ENCODE peak calls at places on chromosomes 16 and 17, in four cellular contexts. W, R, X and C are unnamed samples.
A peak's percentile ranks its signal among the peaks of the same experiment; 100 is the strongest.

GRCh38 chr17:16314189-16314588 is 39.1 kb downstream of the CENPV start:
- DNase-seq in W (no peak), R (peak; percentile 79), X (no peak), C (no peak)

GRCh38 chr16:84726670-84727467 is 27.1 kb downstream of the USP10 start:
- DNase-seq in W (no peak), R (no peak), X (peak; percentile 75), C (no peak)

GRCh38 chr17:80859004-80859941 is 132.4 kb upstream of the CHMP6 start:
- DNase-seq in W (no peak), R (peak; percentile 97), X (no peak), C (no peak)

GRCh38 chr16:89653656-89654295 is 3.7 kb downstream of the CHMP1A start:
- DNase-seq in W (no peak), R (no peak), X (no peak), C (no peak)

GRCh38 chr17:10102817-10103216 is 95.6 kb downstream of the GAS7 start:
- DNase-seq in W (no peak), R (no peak), X (no peak), C (no peak)

GRCh38 chr17:10583834-10584233 is 34.4 kb upstream of the MYH2 start:
- DNase-seq in W (no peak), R (no peak), X (no peak), C (no peak)

GRCh38 chr16:87926246-87927194 is 9.8 kb downstream of the CA5A start:
- DNase-seq in W (no peak), R (no peak), X (peak; percentile 39), C (no peak)

GRCh38 chr16:84072014-84072413 is 29.4 kb upstream of the SLC38A8 start:
- DNase-seq in W (no peak), R (peak; percentile 56), X (no peak), C (no peak)

GRCh38 chr16:85136213-85136704 is 24.0 kb upstream of the CIBAR2 start:
- DNase-seq in W (no peak), R (no peak), X (peak; percentile 49), C (no peak)

GRCh38 chr17:50279181-50279526 is 4.9 kb downstream of the TMEM92 start:
- DNase-seq in W (no peak), R (peak; percentile 38), X (no peak), C (no peak)

GRCh38 chr16:86983621-86984020 is 333.6 kb downstream of the C16orf95 start:
- DNase-seq in W (no peak), R (no peak), X (no peak), C (no peak)

GRCh38 chr16:67244387-67245188 is 2.7 kb downstream of the FHOD1 start:
- DNase-seq in W (no peak), R (peak; percentile 87), X (peak; percentile 93), C (no peak)

GRCh38 chr17:55577011-55577586 is 65.8 kb upstream of the SMIM36 start:
- DNase-seq in W (no peak), R (peak; percentile 84), X (peak; percentile 78), C (no peak)

GRCh38 chr16:57039148-57039812 is 49.9 kb downstream of the NLRC5 start:
- DNase-seq in W (no peak), R (peak; percentile 81), X (peak; percentile 86), C (no peak)

GRCh38 chr16:29774730-29775129 is 3.3 kb upstream of the ZG16 start:
- DNase-seq in W (no peak), R (no peak), X (no peak), C (no peak)
- H3K4me3 ChIP-seq in W (no peak overlapping the region), R (no peak overlapping the region), X (no peak overlapping the region), C (no peak overlapping the region)

DNA sequence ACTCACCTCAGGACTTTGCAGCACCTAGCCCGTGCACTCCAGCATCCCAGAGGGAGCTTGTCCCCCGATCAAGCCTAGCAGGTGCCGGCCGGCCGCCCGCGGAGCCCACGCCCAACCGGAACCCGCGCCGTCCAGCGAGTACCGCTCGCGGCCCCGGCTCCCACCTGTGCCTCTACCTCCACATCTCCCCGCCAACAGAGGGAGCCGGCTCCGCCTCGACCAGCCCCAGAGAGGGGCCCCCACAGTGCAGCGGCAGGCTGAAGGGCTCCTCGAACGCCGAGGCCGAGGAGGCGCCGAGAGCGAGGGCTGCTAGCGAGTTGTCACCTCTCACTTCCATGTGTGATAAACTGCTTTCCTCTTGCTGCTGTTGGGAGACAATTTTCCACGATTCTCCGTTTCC is 41.1 kb upstream of the DHRS7B start:
- DNase-seq in W (no peak), R (no peak), X (no peak), C (no peak)
- TF ChIP-seq CTCF in W (no peak), R (no peak), X (no peak), C (no peak)

GRCh38 chr17:66326476-66327047 is 24.1 kb downstream of the PRKCA start:
- DNase-seq in W (no peak), R (no peak), X (no peak), C (no peak)

GRCh38 chr17:66330646-66331037 is 28.2 kb downstream of the PRKCA start:
- DNase-seq in W (no peak), R (no peak), X (no peak), C (no peak)

GRCh38 chr17:66335797-66336196 is 33.4 kb downstream of the PRKCA start:
- DNase-seq in W (no peak), R (no peak), X (no peak), C (no peak)

GRCh38 chr17:66331038-66331816 is 28.8 kb downstream of the PRKCA start:
- DNase-seq in W (no peak), R (no peak), X (no peak), C (no peak)
- H3K4me3 ChIP-seq in W (no peak overlapping the region), R (no peak overlapping the region), X (no peak overlapping the region), C (no peak overlapping the region)

GRCh38 chr16:25690563-25691143 is 1.1 kb upstream of the HS3ST4 start:
- DNase-seq in W (no peak), R (no peak), X (no peak), C (no peak)
- TF ChIP-seq CTCF in W (peak; percentile 49), R (no peak), X (no peak), C (no peak)

DNA sequence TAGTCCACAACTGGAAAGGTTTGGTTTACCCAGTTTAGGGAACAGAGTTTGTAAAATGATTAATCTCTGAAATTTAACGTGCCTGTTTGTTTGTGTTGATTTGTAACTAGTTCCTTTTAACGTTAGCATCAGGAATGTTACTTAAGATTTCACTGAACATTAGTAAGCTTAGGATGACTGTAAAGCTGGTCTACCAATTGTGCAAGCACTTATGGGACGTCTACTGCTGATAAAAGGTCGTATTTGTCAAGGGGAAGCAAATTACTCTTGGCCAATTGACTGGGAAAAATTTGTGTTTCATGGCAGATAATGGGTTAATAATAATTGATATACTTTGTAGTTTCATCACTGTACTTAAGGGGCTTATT is 11.8 kb downstream of the METTL9 start:
- DNase-seq in W (no peak), R (peak; percentile 65), X (no peak), C (no peak)
- H3K4me3 ChIP-seq in W (peak overlapping the region; percentile 5), R (no peak overlapping the region), X (no peak overlapping the region), C (no peak overlapping the region)

GRCh38 chr16:12532871-12533610 is 270.6 kb downstream of the CPPED1 start:
- DNase-seq in W (no peak), R (no peak), X (no peak), C (no peak)

GRCh38 chr16:12529582-12529981 is 274.1 kb downstream of the CPPED1 start:
- DNase-seq in W (no peak), R (no peak), X (no peak), C (no peak)

GRCh38 chr16:12535535-12536411 is 267.9 kb downstream of the CPPED1 start:
- DNase-seq in W (no peak), R (no peak), X (peak; percentile 95), C (no peak)

GRCh38 chr16:12530291-12530690 is 273.4 kb downstream of the CPPED1 start:
- DNase-seq in W (no peak), R (no peak), X (no peak), C (no peak)

GRCh38 chr16:12531937-12532336 is 271.8 kb downstream of the CPPED1 start:
- DNase-seq in W (no peak), R (peak; percentile 51), X (no peak), C (peak; percentile 79)
- TF ChIP-seq CTCF in W (no peak), R (no peak), X (no peak), C (no peak)

DNA sequence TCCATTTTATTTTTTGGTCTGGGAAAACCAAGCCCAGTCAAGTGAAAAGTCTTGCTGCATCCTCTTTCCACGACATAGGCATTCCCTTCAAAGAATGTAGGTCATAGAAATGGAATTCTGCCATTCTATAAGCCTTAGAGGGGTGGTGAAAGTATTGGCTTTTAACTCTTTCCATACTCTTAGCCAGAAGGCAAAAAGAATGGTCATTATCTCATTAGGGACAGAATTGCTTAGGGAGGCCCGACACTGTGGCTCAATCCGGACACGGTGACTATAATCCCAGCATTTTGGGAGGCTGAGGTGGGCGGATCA is 7.9 kb upstream of the MSL1 start:
- DNase-seq in W (no peak), R (peak; percentile 56), X (no peak), C (no peak)
- H3K4me3 ChIP-seq in W (peak overlapping the region; percentile 68), R (no peak overlapping the region), X (peak overlapping the region; percentile 56), C (peak overlapping the region; percentile 44)

GRCh38 chr16:50021509-50021908 is 3.5 kb upstream of the CNEP1R1 start:
- DNase-seq in W (peak; percentile 59), R (no peak), X (peak; percentile 34), C (no peak)
- TF ChIP-seq CTCF in W (peak; percentile 63), R (no peak), X (no peak), C (no peak)

GRCh38 chr16:5580320-5580719 is 482.7 kb upstream of the EEF2KMT start:
- DNase-seq in W (no peak), R (no peak), X (no peak), C (no peak)
- H3K4me3 ChIP-seq in W (no peak overlapping the region), R (no peak overlapping the region), X (no peak overlapping the region), C (no peak overlapping the region)